ENCODE peak calls at places on chromosomes 12 and 14, in seven cellular contexts. V is GM12892, R is right lobe of liver, J is NB4, E is IMR-90, W is sigmoid colon, I is esophagus muscularis mucosa. Z is an unnamed sample.

GRCh38 chr12:31749024-31749704 is 20.3 kb upstream of the AMN1 start:
- DNase-seq in V (peak), R (peak), J (peak), E (peak), W (no peak), I (no peak), Z (peak)

GRCh38 chr12:13044002-13044858 is at the start of gene FAM234B:
- DNase-seq in V (peak), R (peak), J (peak), E (peak), W (peak), I (peak), Z (peak)

GRCh38 chr12:110244829-110245228 is 36.2 kb upstream of the ATP2A2 start:
- DNase-seq in V (no peak), R (peak), J (no peak), E (no peak), W (no peak), I (no peak), Z (no peak)

GRCh38 chr12:13472690-13473089 is 276.2 kb downstream of the EMP1 start:
- DNase-seq in V (no peak), R (no peak), J (peak), E (peak), W (no peak), I (no peak), Z (no peak)

GRCh38 chr14:105600939-105601359 is 74.6 kb downstream of the TMEM121 start:
- DNase-seq in V (no peak), R (no peak), J (no peak), E (no peak), W (no peak), I (no peak), Z (no peak)

GRCh38 chr12:106980944-106981343 is 6.0 kb downstream of the MTERF2 start:
- DNase-seq in V (no peak), R (no peak), J (no peak), E (no peak), W (no peak), I (no peak), Z (no peak)

GRCh38 chr14:45125754-45126153 is 8.5 kb downstream of the FKBP3 start:
- DNase-seq in V (no peak), R (no peak), J (no peak), E (no peak), W (no peak), I (no peak), Z (no peak)

GRCh38 chr14:94581127-94581999 is at the start of gene SERPINA5:
- DNase-seq in V (no peak), R (peak), J (peak), E (no peak), W (no peak), I (no peak), Z (no peak)

GRCh38 chr12:92496790-92497189 is 206.0 kb upstream of the PLEKHG7 start:
- DNase-seq in V (no peak), R (no peak), J (no peak), E (no peak), W (no peak), I (no peak), Z (no peak)

GRCh38 chr12:18799561-18799960 is 61.6 kb downstream of the CAPZA3 start:
- DNase-seq in V (no peak), R (no peak), J (no peak), E (peak), W (no peak), I (no peak), Z (no peak)

GRCh38 chr12:85179680-85180300 is 100.2 kb upstream of the ALX1 start:
- DNase-seq in V (no peak), R (no peak), J (no peak), E (peak), W (no peak), I (no peak), Z (no peak)

GRCh38 chr14:30129795-30130194 is 202.1 kb upstream of the PRKD1 start:
- DNase-seq in V (no peak), R (no peak), J (no peak), E (peak), W (no peak), I (no peak), Z (no peak)

GRCh38 chr12:5383961-5384360 is 47.9 kb upstream of the NTF3 start:
- DNase-seq in V (no peak), R (no peak), J (no peak), E (no peak), W (no peak), I (no peak), Z (no peak)

GRCh38 chr12:132424118-132424438 is 65.9 kb upstream of the FBRSL1 start:
- DNase-seq in V (no peak), R (no peak), J (no peak), E (no peak), W (no peak), I (no peak), Z (no peak)

GRCh38 chr12:12405882-12406281 is 49.0 kb downstream of the BORCS5 start:
- DNase-seq in V (no peak), R (peak), J (no peak), E (no peak), W (no peak), I (no peak), Z (peak)

GRCh38 chr12:123100882-123101281 is 50.0 kb downstream of the PITPNM2 start:
- DNase-seq in V (no peak), R (no peak), J (no peak), E (no peak), W (no peak), I (no peak), Z (no peak)

GRCh38 chr14:55799523-55800095 is 219.6 kb downstream of the KTN1 start:
- DNase-seq in V (no peak), R (no peak), J (no peak), E (no peak), W (no peak), I (no peak), Z (no peak)

GRCh38 chr12:95440401-95440800 is 33.6 kb upstream of the METAP2 start:
- DNase-seq in V (no peak), R (no peak), J (no peak), E (peak), W (no peak), I (no peak), Z (no peak)

GRCh38 chr12:48021485-48022179 is 17.4 kb upstream of the COL2A1 start:
- DNase-seq in V (no peak), R (no peak), J (no peak), E (no peak), W (no peak), I (no peak), Z (no peak)

DNA sequence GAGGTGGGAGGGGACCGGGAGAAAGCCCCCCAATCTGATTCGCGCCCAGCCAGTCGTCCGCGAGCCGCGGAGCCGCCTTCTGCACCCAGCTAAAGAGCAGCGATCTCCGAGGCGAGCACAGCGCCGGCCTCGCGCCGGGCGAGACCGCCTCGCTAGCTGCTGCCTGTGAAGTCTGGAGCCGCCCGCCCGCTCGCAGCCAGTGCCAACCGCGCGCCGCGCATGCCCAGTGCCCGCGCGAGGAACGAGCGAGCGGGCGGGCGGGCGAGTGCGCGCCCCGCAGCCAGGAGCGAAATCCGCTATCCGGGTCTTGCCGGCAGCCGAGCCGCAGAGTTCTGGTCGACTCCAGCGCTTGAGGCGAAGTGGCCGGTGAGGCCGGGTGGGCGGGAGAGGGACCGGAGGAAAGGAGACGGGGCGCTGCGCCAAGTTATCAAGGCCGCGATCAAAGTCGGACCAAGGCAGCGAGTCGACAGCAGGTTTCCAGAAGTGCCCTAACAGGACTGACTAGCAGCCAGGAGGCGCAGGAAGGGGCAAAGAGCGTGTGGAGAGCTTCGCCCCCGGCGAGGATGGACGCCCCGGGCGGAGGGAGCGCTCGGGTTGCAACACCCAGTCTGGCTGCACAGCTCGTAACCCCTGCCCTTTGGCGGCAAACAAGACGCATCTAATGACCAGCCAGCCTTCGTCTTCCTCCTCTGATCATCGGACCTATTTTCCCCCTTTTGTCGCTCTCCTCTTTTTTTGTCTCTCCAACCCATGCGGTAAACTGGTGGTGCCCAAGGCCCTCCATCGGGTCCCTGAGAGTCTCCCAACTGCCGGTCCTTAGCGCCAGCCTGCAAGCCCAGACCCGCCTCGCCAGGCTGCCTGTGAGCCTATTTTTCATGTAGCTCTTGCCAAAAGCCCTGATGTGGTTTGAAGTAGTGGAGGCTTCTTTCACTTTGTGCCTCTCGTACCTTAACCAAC is at the start of gene EPS8:
- DNase-seq in V (peak), R (peak), J (peak), E (peak), W (peak), I (peak), Z (peak)
- TF ChIP-seq POLR2A in V (no peak), R (peak), J (peak), E (peak), W (peak), I (peak), Z (peak)

DNA sequence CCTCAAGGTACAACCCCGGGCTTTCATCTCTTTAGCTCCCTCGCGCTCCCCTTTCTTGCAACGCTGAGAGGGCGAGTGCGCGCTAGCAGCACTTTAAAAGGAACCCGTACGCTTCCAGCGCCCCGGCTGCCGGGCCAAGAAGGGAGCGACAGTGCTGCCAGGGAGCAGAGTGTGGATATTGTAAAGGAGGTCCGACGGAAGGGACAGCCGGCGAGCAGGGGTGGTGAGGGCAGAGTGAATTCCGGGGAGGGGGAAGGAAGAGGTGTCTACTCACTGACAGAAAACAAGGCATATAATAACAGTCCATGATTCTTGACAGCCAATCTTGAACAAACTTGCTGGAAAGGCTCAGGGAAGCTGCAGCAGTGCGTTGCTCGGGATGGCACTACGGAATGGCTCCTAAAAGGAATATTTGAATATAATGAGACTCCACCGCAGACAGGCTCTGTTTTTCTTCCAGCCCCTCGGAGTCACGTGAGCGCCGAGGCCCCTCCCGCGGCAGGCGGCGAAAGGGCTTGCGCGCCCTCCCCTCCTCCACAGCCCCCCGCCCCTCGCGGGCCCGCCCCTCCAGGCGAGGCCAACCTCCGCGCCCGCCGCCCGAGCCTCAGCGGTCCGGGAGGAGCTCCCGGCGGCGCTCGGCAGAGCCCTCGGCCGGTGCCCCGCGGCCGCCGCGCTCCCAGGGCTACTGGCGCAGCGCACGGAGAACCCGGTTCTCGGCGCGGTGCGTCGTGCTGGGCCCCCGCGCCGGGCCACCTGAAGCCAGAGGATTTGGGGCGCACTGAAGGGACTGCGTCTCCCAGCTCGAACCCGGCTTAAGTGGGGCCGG is 3.4 kb downstream of the BMP4 start:
- DNase-seq in V (no peak), R (peak), J (no peak), E (peak), W (peak), I (no peak), Z (peak)
- TF ChIP-seq POLR2A in V (no peak), R (peak), J (no peak), E (no peak), W (peak), I (peak), Z (peak)

GRCh38 chr12:11166300-11166699 is 4.7 kb upstream of the SMIM10L1 start:
- DNase-seq in V (no peak), R (no peak), J (no peak), E (no peak), W (no peak), I (no peak), Z (no peak)

GRCh38 chr12:11171953-11172675 is 1.1 kb downstream of the SMIM10L1 start:
- DNase-seq in V (no peak), R (no peak), J (peak), E (peak), W (no peak), I (no peak), Z (no peak)

GRCh38 chr12:11174022-11174421 is 3.0 kb downstream of the SMIM10L1 start:
- DNase-seq in V (no peak), R (no peak), J (no peak), E (peak), W (no peak), I (no peak), Z (no peak)

GRCh38 chr12:11170810-11171144 is 217 bp upstream of the SMIM10L1 start:
- DNase-seq in V (no peak), R (no peak), J (no peak), E (no peak), W (no peak), I (no peak), Z (no peak)

GRCh38 chr12:11171145-11171952 is at the start of gene SMIM10L1:
- DNase-seq in V (peak), R (peak), J (peak), E (peak), W (peak), I (peak), Z (peak)
- TF ChIP-seq POLR2A in V (peak), R (peak), J (peak), E (peak), W (peak), I (peak), Z (peak)

DNA sequence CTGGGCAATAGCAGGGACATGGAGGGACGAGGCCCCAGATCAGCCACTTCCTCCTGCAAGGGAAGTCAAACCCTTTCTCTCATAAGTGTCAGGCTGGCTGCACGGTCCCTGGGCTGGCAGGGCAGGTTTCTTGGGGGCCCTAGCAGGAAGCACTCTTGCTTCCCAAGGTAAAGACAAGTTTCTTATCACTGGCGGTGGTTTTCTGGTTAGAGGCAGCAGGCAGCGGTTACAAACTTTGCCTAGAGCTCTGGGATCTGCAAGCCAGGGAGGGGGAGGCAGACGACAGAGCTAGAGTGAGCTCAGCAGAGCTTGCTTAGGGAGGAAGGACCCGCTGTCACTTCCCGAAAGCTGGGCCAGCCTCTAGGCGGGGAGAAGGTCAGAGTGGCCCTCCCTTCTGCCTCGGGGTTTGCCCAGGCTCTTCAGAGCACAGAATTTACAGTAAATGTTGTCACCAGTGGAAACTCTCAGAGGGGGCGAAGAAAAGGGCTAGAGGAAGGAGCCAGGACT is 20.4 kb downstream of the BATF start:
- DNase-seq in V (peak), R (peak), J (peak), E (no peak), W (peak), I (no peak), Z (peak)
- TF ChIP-seq POLR2A in V (no peak), R (no peak), J (peak), E (no peak), W (no peak), I (no peak), Z (no peak)

DNA sequence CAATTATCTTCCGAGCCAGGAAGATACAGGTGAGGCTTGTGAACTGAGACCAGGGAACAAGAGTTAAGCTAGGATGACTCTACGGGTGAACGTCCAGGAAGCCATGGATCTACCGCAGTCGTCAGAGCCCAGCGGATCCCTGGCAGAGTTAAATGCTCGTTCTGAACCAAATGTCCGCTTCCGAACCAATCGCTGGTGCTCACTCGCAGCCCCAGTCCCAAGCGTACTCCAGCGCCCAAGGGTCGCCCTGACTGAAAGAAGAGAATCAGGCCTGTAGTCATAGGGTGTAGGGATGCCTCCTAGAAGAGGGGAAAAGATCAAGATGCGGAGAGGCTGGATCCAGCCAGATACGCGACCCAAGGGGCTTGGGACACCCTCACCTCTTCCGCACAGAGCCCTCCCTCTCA is 283 bp downstream of the VIPAS39 start:
- DNase-seq in V (no peak), R (no peak), J (no peak), E (peak), W (peak), I (no peak), Z (no peak)
- TF ChIP-seq POLR2A in V (peak), R (peak), J (no peak), E (no peak), W (no peak), I (no peak), Z (no peak)

GRCh38 chr14:64289571-64289970 is 4.6 kb downstream of the ESR2 start:
- DNase-seq in V (no peak), R (no peak), J (no peak), E (no peak), W (no peak), I (no peak), Z (no peak)

GRCh38 chr14:64296561-64296960 is 2.4 kb upstream of the ESR2 start:
- DNase-seq in V (no peak), R (no peak), J (no peak), E (peak), W (no peak), I (no peak), Z (no peak)

GRCh38 chr14:64294672-64295413 is 672 bp upstream of the ESR2 start:
- DNase-seq in V (peak), R (peak), J (peak), E (peak), W (peak), I (no peak), Z (peak)

GRCh38 chr14:64292197-64292596 is 2.0 kb downstream of the ESR2 start:
- DNase-seq in V (no peak), R (no peak), J (no peak), E (no peak), W (no peak), I (no peak), Z (no peak)

GRCh38 chr14:64293976-64294671 is at the start of gene ESR2:
- DNase-seq in V (peak), R (peak), J (no peak), E (peak), W (no peak), I (no peak), Z (peak)
- TF ChIP-seq POLR2A in V (no peak), R (no peak), J (no peak), E (no peak), W (no peak), I (no peak), Z (no peak)

Z was measured in Peyer's patch.